ENCODE peak calls at places on chromosomes 6 and 20, in six cellular contexts. One of them, this sample, is unnamed.

GRCh38 chr6:137033828-137034227 is 10.9 kb downstream of the IL20RA start:
- DNase-seq in neural progenitor cell: no peak
- DNase-seq in HepG2: peak; percentile 30
- DNase-seq in H1: no peak
- DNase-seq in hepatocyte: no peak
- DNase-seq in endothelial cell of umbilical vein: no peak
- DNase-seq in this sample: peak; percentile 80

GRCh38 chr6:53986165-53986720 is 125.0 kb upstream of the MLIP start:
- DNase-seq in neural progenitor cell: peak; percentile 60
- DNase-seq in HepG2: peak; percentile 46
- DNase-seq in H1: no peak
- DNase-seq in hepatocyte: peak; percentile 72
- DNase-seq in endothelial cell of umbilical vein: peak; percentile 75
- DNase-seq in this sample: peak; percentile 79

GRCh38 chr6:68778356-68779020 is 143.4 kb downstream of the ADGRB3 start:
- DNase-seq in neural progenitor cell: peak; percentile 68
- DNase-seq in HepG2: peak; percentile 11
- DNase-seq in H1: peak; percentile 7
- DNase-seq in hepatocyte: peak; percentile 48
- DNase-seq in endothelial cell of umbilical vein: no peak
- DNase-seq in this sample: peak; percentile 50

GRCh38 chr20:36197271-36197670 is 39.0 kb upstream of the AAR2 start:
- DNase-seq in neural progenitor cell: no peak
- DNase-seq in HepG2: no peak
- DNase-seq in H1: no peak
- DNase-seq in hepatocyte: no peak
- DNase-seq in endothelial cell of umbilical vein: no peak
- DNase-seq in this sample: peak; percentile 10

GRCh38 chr20:8722277-8722928 is 346.5 kb upstream of the PLCB4 start:
- DNase-seq in neural progenitor cell: peak; percentile 78
- DNase-seq in HepG2: peak; percentile 83
- DNase-seq in H1: no peak
- DNase-seq in hepatocyte: peak; percentile 71
- DNase-seq in endothelial cell of umbilical vein: peak; percentile 83
- DNase-seq in this sample: peak; percentile 88

GRCh38 chr6:82270791-82271392 is 23.3 kb upstream of the IBTK start:
- DNase-seq in neural progenitor cell: peak; percentile 52
- DNase-seq in HepG2: peak; percentile 30
- DNase-seq in H1: no peak
- DNase-seq in hepatocyte: peak; percentile 32
- DNase-seq in endothelial cell of umbilical vein: peak; percentile 32
- DNase-seq in this sample: peak; percentile 57

GRCh38 chr20:2767768-2768631 is 32.4 kb downstream of the CPXM1 start:
- DNase-seq in neural progenitor cell: no peak
- DNase-seq in HepG2: no peak
- DNase-seq in H1: no peak
- DNase-seq in hepatocyte: no peak
- DNase-seq in endothelial cell of umbilical vein: peak; percentile 54
- DNase-seq in this sample: peak; percentile 94

GRCh38 chr6:7747433-7747832 is 21.5 kb downstream of the BMP6 start:
- DNase-seq in neural progenitor cell: no peak
- DNase-seq in HepG2: no peak
- DNase-seq in H1: no peak
- DNase-seq in hepatocyte: no peak
- DNase-seq in endothelial cell of umbilical vein: no peak
- DNase-seq in this sample: no peak

GRCh38 chr20:16147221-16147620 is 426.0 kb downstream of the KIF16B start:
- DNase-seq in neural progenitor cell: no peak
- DNase-seq in HepG2: no peak
- DNase-seq in H1: no peak
- DNase-seq in hepatocyte: no peak
- DNase-seq in endothelial cell of umbilical vein: no peak
- DNase-seq in this sample: no peak

GRCh38 chr6:83199865-83200230 is 6.7 kb downstream of the RWDD2A start:
- DNase-seq in neural progenitor cell: no peak
- DNase-seq in HepG2: no peak
- DNase-seq in H1: no peak
- DNase-seq in hepatocyte: peak; percentile 40
- DNase-seq in endothelial cell of umbilical vein: peak; percentile 69
- DNase-seq in this sample: peak; percentile 75

GRCh38 chr6:28269492-28269891 is 2.5 kb downstream of the ZSCAN26 start:
- DNase-seq in neural progenitor cell: no peak
- DNase-seq in HepG2: no peak
- DNase-seq in H1: no peak
- DNase-seq in hepatocyte: peak; percentile 10
- DNase-seq in endothelial cell of umbilical vein: peak; percentile 75
- DNase-seq in this sample: peak; percentile 92

GRCh38 chr20:32966881-32967781 is 37.1 kb downstream of the SUN5 start:
- DNase-seq in neural progenitor cell: no peak
- DNase-seq in HepG2: no peak
- DNase-seq in H1: no peak
- DNase-seq in hepatocyte: no peak
- DNase-seq in endothelial cell of umbilical vein: no peak
- DNase-seq in this sample: no peak

DNA sequence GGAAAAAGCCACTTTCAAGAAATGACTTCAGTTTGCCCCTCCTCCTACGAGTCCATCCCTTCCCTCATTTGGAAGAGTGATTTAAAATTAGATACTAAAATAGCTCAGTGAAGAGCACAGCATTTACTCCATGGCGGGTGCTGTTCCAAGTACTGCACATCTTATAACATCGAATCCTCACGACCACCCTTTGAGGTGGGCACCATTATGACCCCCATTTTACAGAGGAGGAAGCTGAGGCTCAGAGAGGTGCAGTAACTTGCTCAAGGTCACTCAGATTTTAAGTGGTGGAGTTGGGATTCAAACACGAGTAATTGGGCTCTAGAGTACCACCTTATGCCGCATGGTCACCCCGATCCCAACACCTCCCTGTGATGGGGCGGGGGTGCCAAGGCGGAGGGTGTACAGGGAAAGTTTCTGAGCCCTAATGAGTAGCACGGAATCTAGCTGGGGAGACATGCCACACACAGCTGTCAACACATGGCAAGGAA is 25.5 kb downstream of the TTBK1 start:
- DNase-seq in neural progenitor cell: no peak
- DNase-seq in HepG2: no peak
- DNase-seq in H1: no peak
- DNase-seq in hepatocyte: no peak
- DNase-seq in endothelial cell of umbilical vein: no peak
- DNase-seq in this sample: no peak
- H3K4me2 ChIP-seq in neural progenitor cell: no peak overlapping the region
- H3K4me2 ChIP-seq in HepG2: peak overlapping the region; percentile 58
- H3K4me2 ChIP-seq in H1: peak overlapping the region; percentile 65
- H3K4me2 ChIP-seq in hepatocyte: peak overlapping the region; percentile 79
- H3K4me2 ChIP-seq in endothelial cell of umbilical vein: no peak overlapping the region
- H3K4me2 ChIP-seq in this sample: no peak overlapping the region

GRCh38 chr20:64101731-64102621 is 5.4 kb downstream of the NPBWR2 start:
- DNase-seq in neural progenitor cell: peak; percentile 86
- DNase-seq in HepG2: no peak
- DNase-seq in H1: no peak
- DNase-seq in hepatocyte: peak; percentile 74
- DNase-seq in endothelial cell of umbilical vein: peak; percentile 21
- DNase-seq in this sample: peak; percentile 59
- TF ChIP-seq EZH2 in neural progenitor cell: no peak
- TF ChIP-seq EZH2 in HepG2: no peak
- TF ChIP-seq EZH2 in H1: no peak
- TF ChIP-seq EZH2 in hepatocyte: no peak
- TF ChIP-seq EZH2 in endothelial cell of umbilical vein: peak; percentile 62
- TF ChIP-seq EZH2 in this sample: no peak

GRCh38 chr6:111823012-111823411 is 50.2 kb downstream of the FYN start:
- DNase-seq in neural progenitor cell: no peak
- DNase-seq in HepG2: no peak
- DNase-seq in H1: no peak
- DNase-seq in hepatocyte: no peak
- DNase-seq in endothelial cell of umbilical vein: no peak
- DNase-seq in this sample: no peak

GRCh38 chr6:111819458-111819857 is 53.8 kb downstream of the FYN start:
- DNase-seq in neural progenitor cell: no peak
- DNase-seq in HepG2: no peak
- DNase-seq in H1: no peak
- DNase-seq in hepatocyte: no peak
- DNase-seq in endothelial cell of umbilical vein: no peak
- DNase-seq in this sample: no peak

GRCh38 chr6:111813247-111814162 is 59.7 kb downstream of the FYN start:
- DNase-seq in neural progenitor cell: no peak
- DNase-seq in HepG2: no peak
- DNase-seq in H1: no peak
- DNase-seq in hepatocyte: no peak
- DNase-seq in endothelial cell of umbilical vein: no peak
- DNase-seq in this sample: peak; percentile 77

GRCh38 chr6:111817451-111818146 is 55.7 kb downstream of the FYN start:
- DNase-seq in neural progenitor cell: no peak
- DNase-seq in HepG2: no peak
- DNase-seq in H1: no peak
- DNase-seq in hepatocyte: no peak
- DNase-seq in endothelial cell of umbilical vein: no peak
- DNase-seq in this sample: no peak

DNA sequence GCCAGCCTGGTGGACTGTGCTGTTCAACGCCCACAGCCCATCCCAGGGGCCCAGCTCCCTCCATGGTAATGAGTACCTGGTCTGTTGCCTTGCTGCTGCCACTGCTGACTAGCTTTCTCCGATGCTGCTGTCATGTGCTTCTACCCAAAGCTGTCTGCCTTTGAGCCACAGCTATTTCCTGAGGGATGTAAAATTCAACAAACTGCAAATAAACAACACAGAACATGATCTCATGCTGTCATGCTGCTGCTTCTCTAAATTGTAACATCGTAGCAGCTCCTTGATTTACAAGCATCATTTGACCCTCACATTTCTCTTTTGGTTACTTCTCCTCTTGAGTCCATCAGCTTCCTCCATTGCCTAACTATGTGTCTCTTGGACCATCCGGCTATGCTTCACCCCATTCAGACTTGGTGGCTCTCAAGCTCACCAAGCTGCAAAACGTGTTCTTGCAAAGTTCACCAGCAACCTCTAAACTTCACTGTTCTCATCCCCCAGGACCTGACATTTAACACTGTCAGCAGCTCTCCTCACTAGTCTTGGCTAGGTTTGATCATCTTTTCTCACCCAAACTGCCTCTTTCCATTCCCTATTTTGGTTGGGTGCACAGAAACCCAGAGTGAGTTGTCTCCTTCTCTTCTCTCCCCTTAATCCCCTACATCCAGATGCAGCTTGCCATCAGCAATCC is 54.6 kb downstream of the FYN start:
- DNase-seq in neural progenitor cell: no peak
- DNase-seq in HepG2: no peak
- DNase-seq in H1: no peak
- DNase-seq in hepatocyte: no peak
- DNase-seq in endothelial cell of umbilical vein: no peak
- DNase-seq in this sample: no peak
- H3K27ac ChIP-seq in neural progenitor cell: no peak overlapping the region
- H3K27ac ChIP-seq in HepG2: no peak overlapping the region
- H3K27ac ChIP-seq in H1: no peak overlapping the region
- H3K27ac ChIP-seq in hepatocyte: no peak overlapping the region
- H3K27ac ChIP-seq in endothelial cell of umbilical vein: no peak overlapping the region
- H3K27ac ChIP-seq in this sample: no peak overlapping the region

DNA sequence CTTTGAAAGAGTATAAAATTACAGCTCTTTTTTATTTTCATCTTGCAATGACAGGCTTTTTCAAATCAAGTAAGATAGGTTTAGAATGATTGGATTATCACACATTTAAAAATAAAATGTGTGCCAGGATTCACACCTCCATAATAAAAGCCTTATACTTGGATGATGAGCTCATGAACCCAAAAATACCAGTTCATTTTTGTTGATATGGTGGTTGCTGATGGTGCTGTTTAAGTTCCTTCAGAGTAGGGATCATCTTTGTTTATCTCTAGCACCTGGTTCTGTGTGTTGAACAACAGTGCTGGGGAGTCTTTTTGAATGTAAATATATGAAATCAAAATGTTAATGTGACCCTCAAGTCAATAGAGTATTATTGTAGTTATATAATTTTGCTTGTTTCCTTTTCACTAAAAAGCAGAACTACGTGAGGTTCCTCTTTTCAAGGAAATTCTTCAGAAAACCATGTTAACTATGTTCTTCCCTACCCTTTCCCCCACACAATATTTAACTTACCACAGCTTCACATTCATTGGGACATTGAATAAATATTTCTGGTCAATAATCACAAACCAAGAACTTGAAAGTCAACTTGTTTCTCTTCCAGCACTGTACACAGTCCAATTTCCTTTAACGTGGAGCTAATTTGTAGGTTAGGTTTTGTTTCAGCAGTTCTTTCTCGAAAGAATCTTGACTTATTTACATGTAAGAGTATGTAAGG is 945.8 kb upstream of the CITED2 start:
- DNase-seq in neural progenitor cell: no peak
- DNase-seq in HepG2: no peak
- DNase-seq in H1: no peak
- DNase-seq in hepatocyte: no peak
- DNase-seq in endothelial cell of umbilical vein: no peak
- DNase-seq in this sample: no peak
- H3K4me2 ChIP-seq in neural progenitor cell: no peak overlapping the region
- H3K4me2 ChIP-seq in HepG2: no peak overlapping the region
- H3K4me2 ChIP-seq in H1: no peak overlapping the region
- H3K4me2 ChIP-seq in hepatocyte: no peak overlapping the region
- H3K4me2 ChIP-seq in endothelial cell of umbilical vein: no peak overlapping the region
- H3K4me2 ChIP-seq in this sample: no peak overlapping the region